ENCODE peak calls at places on chromosome X, in four cellular contexts. One of them, this sample, is unnamed.

GRCh38 chrX:30483996-30484395 is 93.6 kb downstream of the TASL start:
- DNase-seq in HCT116: no peak
- DNase-seq in K562: no peak
- DNase-seq in HepG2: no peak
- DNase-seq in this sample: no peak

GRCh38 chrX:19670854-19671620 is 155.7 kb upstream of the MAP3K15 start:
- DNase-seq in HCT116: peak
- DNase-seq in K562: no peak
- DNase-seq in HepG2: peak
- DNase-seq in this sample: no peak

GRCh38 chrX:135974279-135974856 is 580 bp upstream of the MMGT1 start:
- DNase-seq in HCT116: peak
- DNase-seq in K562: no peak
- DNase-seq in HepG2: peak
- DNase-seq in this sample: no peak

GRCh38 chrX:39848243-39848642 is 249.5 kb downstream of the BCOR start:
- DNase-seq in HCT116: no peak
- DNase-seq in K562: peak
- DNase-seq in HepG2: no peak
- DNase-seq in this sample: no peak

GRCh38 chrX:149280011-149280410 is 225.1 kb downstream of the IDS start:
- DNase-seq in HCT116: no peak
- DNase-seq in K562: no peak
- DNase-seq in HepG2: no peak
- DNase-seq in this sample: no peak

GRCh38 chrX:27751976-27752375 is 55.8 kb upstream of the MAGEB10 start:
- DNase-seq in HCT116: no peak
- DNase-seq in K562: no peak
- DNase-seq in HepG2: no peak
- DNase-seq in this sample: no peak

GRCh38 chrX:13081385-13082285 is 37.2 kb upstream of the FAM9C start:
- DNase-seq in HCT116: no peak
- DNase-seq in K562: no peak
- DNase-seq in HepG2: no peak
- DNase-seq in this sample: no peak

GRCh38 chrX:41837270-41837944 is 85.9 kb downstream of the CASK start:
- DNase-seq in HCT116: no peak
- DNase-seq in K562: no peak
- DNase-seq in HepG2: no peak
- DNase-seq in this sample: no peak

GRCh38 chrX:147072747-147073146 is 258.2 kb upstream of the CXorf51A start:
- DNase-seq in HCT116: no peak
- DNase-seq in K562: no peak
- DNase-seq in HepG2: no peak
- DNase-seq in this sample: no peak

GRCh38 chrX:109783712-109784109 is 50.7 kb upstream of the ACSL4 start:
- DNase-seq in HCT116: no peak
- DNase-seq in K562: no peak
- DNase-seq in HepG2: peak
- DNase-seq in this sample: no peak

GRCh38 chrX:39953879-39954278 is 143.9 kb downstream of the BCOR start:
- DNase-seq in HCT116: peak
- DNase-seq in K562: peak
- DNase-seq in HepG2: peak
- DNase-seq in this sample: no peak

GRCh38 chrX:150934453-150934852 is 36.0 kb upstream of the CD99L2 start:
- DNase-seq in HCT116: no peak
- DNase-seq in K562: no peak
- DNase-seq in HepG2: no peak
- DNase-seq in this sample: no peak

GRCh38 chrX:22652596-22652995 is 347.2 kb upstream of the DDX53 start:
- DNase-seq in HCT116: no peak
- DNase-seq in K562: no peak
- DNase-seq in HepG2: peak
- DNase-seq in this sample: no peak

GRCh38 chrX:70132244-70132643 is 1.0 kb upstream of the IGBP1 start:
- DNase-seq in HCT116: no peak
- DNase-seq in K562: no peak
- DNase-seq in HepG2: no peak
- DNase-seq in this sample: no peak

GRCh38 chrX:48958635-48959094 is 1.3 kb upstream of the OTUD5 start:
- DNase-seq in HCT116: no peak
- DNase-seq in K562: no peak
- DNase-seq in HepG2: peak
- DNase-seq in this sample: no peak

GRCh38 chrX:50167366-50167765 is 33.4 kb downstream of the AKAP4 start:
- DNase-seq in HCT116: no peak
- DNase-seq in K562: no peak
- DNase-seq in HepG2: no peak
- DNase-seq in this sample: no peak

GRCh38 chrX:47093248-47093647 is 15.0 kb downstream of the RGN start:
- DNase-seq in HCT116: peak
- DNase-seq in K562: peak
- DNase-seq in HepG2: no peak
- DNase-seq in this sample: no peak

GRCh38 chrX:116961872-116962582 is 499.3 kb upstream of the CT83 start:
- DNase-seq in HCT116: no peak
- DNase-seq in K562: no peak
- DNase-seq in HepG2: peak
- DNase-seq in this sample: peak

GRCh38 chrX:147875866-147876596 is 35.7 kb upstream of the FMR1 start:
- DNase-seq in HCT116: no peak
- DNase-seq in K562: no peak
- DNase-seq in HepG2: peak
- DNase-seq in this sample: no peak

GRCh38 chrX:129748265-129748664 is 9.5 kb downstream of the XPNPEP2 start:
- DNase-seq in HCT116: no peak
- DNase-seq in K562: no peak
- DNase-seq in HepG2: no peak
- DNase-seq in this sample: no peak

GRCh38 chrX:87338510-87338909 is 179.1 kb upstream of the KLHL4 start:
- DNase-seq in HCT116: no peak
- DNase-seq in K562: no peak
- DNase-seq in HepG2: peak
- DNase-seq in this sample: no peak

GRCh38 chrX:129750971-129751370 is 12.2 kb downstream of the XPNPEP2 start:
- DNase-seq in HCT116: no peak
- DNase-seq in K562: no peak
- DNase-seq in HepG2: no peak
- DNase-seq in this sample: no peak

GRCh38 chrX:44871114-44871645 is 1.8 kb upstream of the KDM6A start:
- DNase-seq in HCT116: no peak
- DNase-seq in K562: no peak
- DNase-seq in HepG2: no peak
- DNase-seq in this sample: no peak

GRCh38 chrX:4182010-4182806 is 468.8 kb upstream of the PRKX start:
- DNase-seq in HCT116: no peak
- DNase-seq in K562: no peak
- DNase-seq in HepG2: no peak
- DNase-seq in this sample: peak

GRCh38 chrX:37755073-37755472 is 24.8 kb upstream of the CYBB start:
- DNase-seq in HCT116: no peak
- DNase-seq in K562: no peak
- DNase-seq in HepG2: no peak
- DNase-seq in this sample: no peak

GRCh38 chrX:138287200-138287865 is 424.2 kb downstream of the FGF13 start:
- DNase-seq in HCT116: no peak
- DNase-seq in K562: no peak
- DNase-seq in HepG2: no peak
- DNase-seq in this sample: no peak

GRCh38 chrX:140317462-140317861 is 187.4 kb downstream of the SOX3 start:
- DNase-seq in HCT116: no peak
- DNase-seq in K562: no peak
- DNase-seq in HepG2: no peak
- DNase-seq in this sample: no peak

GRCh38 chrX:149540133-149540620 is 635 bp upstream of the EOLA1 start:
- DNase-seq in HCT116: peak
- DNase-seq in K562: peak
- DNase-seq in HepG2: peak
- DNase-seq in this sample: peak

GRCh38 chrX:115330498-115331138 is 41.1 kb downstream of the LUZP4 start:
- DNase-seq in HCT116: peak
- DNase-seq in K562: peak
- DNase-seq in HepG2: peak
- DNase-seq in this sample: no peak

GRCh38 chrX:82961129-82961528 is 547.0 kb upstream of the POU3F4 start:
- DNase-seq in HCT116: peak
- DNase-seq in K562: no peak
- DNase-seq in HepG2: no peak
- DNase-seq in this sample: peak

GRCh38 chrX:132631579-132632232 is 142.9 kb upstream of the MBNL3 start:
- DNase-seq in HCT116: no peak
- DNase-seq in K562: peak
- DNase-seq in HepG2: peak
- DNase-seq in this sample: no peak

GRCh38 chrX:45954026-45954425 is 591.2 kb downstream of the ZNF674 start:
- DNase-seq in HCT116: no peak
- DNase-seq in K562: no peak
- DNase-seq in HepG2: no peak
- DNase-seq in this sample: no peak

GRCh38 chrX:44244008-44244407 is 99.5 kb downstream of the EFHC2 start:
- DNase-seq in HCT116: peak
- DNase-seq in K562: no peak
- DNase-seq in HepG2: no peak
- DNase-seq in this sample: no peak

GRCh38 chrX:107442914-107443527 is 6.4 kb upstream of the FRMPD3 start:
- DNase-seq in HCT116: no peak
- DNase-seq in K562: no peak
- DNase-seq in HepG2: no peak
- DNase-seq in this sample: no peak

GRCh38 chrX:102708900-102709299 is 3.3 kb upstream of the GPRASP2 start:
- DNase-seq in HCT116: no peak
- DNase-seq in K562: no peak
- DNase-seq in HepG2: no peak
- DNase-seq in this sample: no peak

GRCh38 chrX:118736394-118737010 is 9.1 kb downstream of the IL13RA1 start:
- DNase-seq in HCT116: no peak
- DNase-seq in K562: no peak
- DNase-seq in HepG2: no peak
- DNase-seq in this sample: no peak
- TF ChIP-seq ZNF274 in HCT116: no peak
- TF ChIP-seq ZNF274 in K562: no peak
- TF ChIP-seq ZNF274 in HepG2: no peak
- TF ChIP-seq ZNF274 in this sample: no peak

DNA sequence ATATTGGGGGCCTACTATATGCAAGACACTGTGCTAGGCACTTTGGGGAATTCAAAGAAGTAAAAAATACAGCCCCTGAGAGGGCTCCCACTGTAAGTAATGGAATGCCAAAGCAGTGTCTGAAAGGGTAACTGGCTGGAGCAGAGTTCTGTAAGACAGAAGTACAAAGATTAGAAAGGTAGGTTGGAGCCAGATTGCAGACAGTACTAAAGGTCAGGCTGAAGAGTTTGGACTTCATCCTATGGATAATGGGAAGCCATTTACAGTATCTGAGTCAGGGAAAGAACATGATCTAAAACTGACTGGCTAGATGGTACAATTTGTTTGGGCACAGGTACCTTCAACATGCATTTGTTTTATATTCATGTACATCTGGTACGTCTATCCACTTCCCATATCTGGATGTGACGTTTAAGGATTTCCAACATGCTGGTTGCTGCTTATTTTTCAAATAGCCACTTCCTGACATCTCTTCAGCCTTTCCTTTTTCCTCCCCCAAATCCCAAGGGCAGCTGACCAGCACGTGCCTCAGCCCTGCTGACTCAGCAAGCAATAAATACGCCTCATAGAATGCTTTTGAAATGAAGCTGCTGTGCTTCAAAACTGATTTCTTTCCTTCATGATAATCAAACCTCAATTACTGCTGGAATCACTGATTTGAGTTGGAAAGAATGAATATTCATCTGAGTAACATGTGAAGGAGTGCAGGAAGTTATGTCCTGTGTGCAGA is 9.5 kb downstream of the ENOX2 start:
- DNase-seq in HCT116: no peak
- DNase-seq in K562: no peak
- DNase-seq in HepG2: no peak
- DNase-seq in this sample: no peak
- TF ChIP-seq ZNF274 in HCT116: no peak
- TF ChIP-seq ZNF274 in K562: no peak
- TF ChIP-seq ZNF274 in HepG2: no peak
- TF ChIP-seq ZNF274 in this sample: no peak

GRCh38 chrX:106203315-106203714 is 35.2 kb downstream of the PWWP3B start:
- DNase-seq in HCT116: no peak
- DNase-seq in K562: no peak
- DNase-seq in HepG2: peak
- DNase-seq in this sample: no peak
- TF ChIP-seq ZNF274 in HCT116: no peak
- TF ChIP-seq ZNF274 in K562: no peak
- TF ChIP-seq ZNF274 in HepG2: no peak
- TF ChIP-seq ZNF274 in this sample: no peak

GRCh38 chrX:10769165-10769564 is 148.8 kb upstream of the MID1 start:
- DNase-seq in HCT116: peak
- DNase-seq in K562: peak
- DNase-seq in HepG2: no peak
- DNase-seq in this sample: no peak

GRCh38 chrX:10773318-10773717 is 152.9 kb upstream of the MID1 start:
- DNase-seq in HCT116: no peak
- DNase-seq in K562: no peak
- DNase-seq in HepG2: no peak
- DNase-seq in this sample: no peak

DNA sequence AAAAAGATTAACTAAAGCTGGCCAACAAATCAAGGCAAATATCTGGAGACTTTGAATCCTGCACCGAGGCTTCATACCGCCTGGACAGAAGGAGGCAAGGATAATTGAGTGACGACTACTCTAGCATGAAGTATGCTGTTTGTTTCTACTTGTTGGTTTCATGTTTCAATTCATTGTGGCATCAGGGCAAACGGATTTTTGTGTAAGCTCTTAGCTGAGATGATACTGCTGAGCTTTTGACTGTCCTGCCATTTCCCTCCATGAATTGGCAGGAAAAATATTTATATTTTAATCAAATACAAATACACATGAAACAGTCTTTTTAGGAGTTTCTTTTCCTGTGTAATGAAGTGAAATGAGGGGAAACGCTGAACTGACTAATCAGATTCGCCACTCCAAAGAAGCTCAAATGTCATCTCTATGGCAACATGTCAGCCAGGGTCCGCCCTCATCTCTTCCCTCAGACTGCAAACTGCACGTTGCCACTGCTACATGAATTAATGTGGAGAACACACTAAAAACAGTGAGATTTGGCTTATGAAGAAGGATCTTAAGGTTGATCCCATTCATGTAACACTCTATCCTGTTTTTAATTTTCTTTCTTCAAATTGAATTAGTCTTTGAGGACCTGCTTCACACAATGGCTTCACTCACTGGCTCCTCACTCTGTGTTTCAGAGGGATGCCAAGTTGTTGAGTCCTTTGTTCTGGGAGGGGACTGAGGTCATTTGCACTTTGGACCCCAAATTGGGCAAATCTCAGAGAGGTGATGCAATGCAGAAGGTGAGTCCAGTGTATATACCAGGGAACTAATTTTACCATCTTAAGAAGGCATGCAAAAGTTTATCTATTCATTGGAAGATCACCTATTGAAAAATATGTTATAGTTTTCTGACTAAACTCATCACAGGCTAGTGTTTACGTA is 149.6 kb upstream of the MID1 start:
- DNase-seq in HCT116: no peak
- DNase-seq in K562: no peak
- DNase-seq in HepG2: no peak
- DNase-seq in this sample: no peak
- TF ChIP-seq ZNF274 in HCT116: no peak
- TF ChIP-seq ZNF274 in K562: no peak
- TF ChIP-seq ZNF274 in HepG2: no peak
- TF ChIP-seq ZNF274 in this sample: no peak

GRCh38 chrX:16870861-16871584 is 861 bp upstream of the RBBP7 start:
- DNase-seq in HCT116: no peak
- DNase-seq in K562: no peak
- DNase-seq in HepG2: no peak
- DNase-seq in this sample: peak
- TF ChIP-seq ZNF274 in HCT116: no peak
- TF ChIP-seq ZNF274 in K562: no peak
- TF ChIP-seq ZNF274 in HepG2: no peak
- TF ChIP-seq ZNF274 in this sample: no peak